ENCODE peak calls at places on chromosomes 1 and 21, in eight cellular contexts. One of them, this sample, is unnamed. For H3K9me3, the result is how much of the 10 kb centered on the place peaks cover.

GRCh38 chr21:29661672-29662442 is 277.9 kb downstream of the GRIK1 start:
- DNase-seq in left lung: no peak
- DNase-seq in neural progenitor cell: no peak
- DNase-seq in right lobe of liver: no peak
- DNase-seq in tibial artery: no peak
- DNase-seq in Karpas-422: no peak
- DNase-seq in astrocyte: no peak
- DNase-seq in A549: no peak
- DNase-seq in this sample: no peak

GRCh38 chr1:214108097-214108446 is 120.3 kb downstream of the PROX1 start:
- DNase-seq in astrocyte: peak
- DNase-seq in tibial artery: no peak
- DNase-seq in neural progenitor cell: no peak
- DNase-seq in Karpas-422: no peak
- DNase-seq in right lobe of liver: no peak
- DNase-seq in left lung: no peak
- DNase-seq in A549: no peak
- DNase-seq in this sample: no peak

GRCh38 chr1:116486424-116486823 is 84.4 kb downstream of the CD58 start:
- DNase-seq in right lobe of liver: no peak
- DNase-seq in Karpas-422: no peak
- DNase-seq in left lung: no peak
- DNase-seq in astrocyte: peak
- DNase-seq in tibial artery: no peak
- DNase-seq in A549: no peak
- DNase-seq in neural progenitor cell: no peak
- DNase-seq in this sample: no peak

GRCh38 chr1:230077436-230078221 is 10.6 kb downstream of the GALNT2 start:
- DNase-seq in neural progenitor cell: no peak
- DNase-seq in A549: peak
- DNase-seq in right lobe of liver: no peak
- DNase-seq in tibial artery: no peak
- DNase-seq in left lung: no peak
- DNase-seq in Karpas-422: no peak
- DNase-seq in astrocyte: peak
- DNase-seq in this sample: no peak

GRCh38 chr1:61504840-61505239 is 220.1 kb downstream of the TM2D1 start:
- DNase-seq in right lobe of liver: no peak
- DNase-seq in A549: no peak
- DNase-seq in tibial artery: no peak
- DNase-seq in astrocyte: peak
- DNase-seq in neural progenitor cell: no peak
- DNase-seq in left lung: no peak
- DNase-seq in Karpas-422: no peak
- DNase-seq in this sample: no peak

GRCh38 chr21:35854281-35854680 is 206.0 kb downstream of the SETD4 start:
- DNase-seq in neural progenitor cell: no peak
- DNase-seq in Karpas-422: no peak
- DNase-seq in A549: no peak
- DNase-seq in right lobe of liver: no peak
- DNase-seq in left lung: no peak
- DNase-seq in tibial artery: no peak
- DNase-seq in astrocyte: no peak
- DNase-seq in this sample: no peak

GRCh38 chr21:36347278-36347961 is 27.4 kb downstream of the MORC3 start:
- DNase-seq in neural progenitor cell: no peak
- DNase-seq in Karpas-422: no peak
- DNase-seq in left lung: no peak
- DNase-seq in astrocyte: peak
- DNase-seq in tibial artery: no peak
- DNase-seq in A549: no peak
- DNase-seq in right lobe of liver: no peak
- DNase-seq in this sample: no peak

GRCh38 chr1:171663854-171664550 is 11.5 kb upstream of the MYOC start:
- DNase-seq in tibial artery: no peak
- DNase-seq in left lung: no peak
- DNase-seq in Karpas-422: no peak
- DNase-seq in right lobe of liver: no peak
- DNase-seq in astrocyte: no peak
- DNase-seq in neural progenitor cell: no peak
- DNase-seq in A549: no peak
- DNase-seq in this sample: no peak

GRCh38 chr1:201617157-201617556 is 78.2 kb downstream of the NAV1 start:
- DNase-seq in astrocyte: no peak
- DNase-seq in neural progenitor cell: no peak
- DNase-seq in Karpas-422: no peak
- DNase-seq in tibial artery: no peak
- DNase-seq in right lobe of liver: no peak
- DNase-seq in left lung: no peak
- DNase-seq in A549: no peak
- DNase-seq in this sample: no peak

GRCh38 chr1:44294588-44295007 is 60.5 kb downstream of the ERI3 start:
- DNase-seq in left lung: no peak
- DNase-seq in right lobe of liver: no peak
- DNase-seq in neural progenitor cell: peak
- DNase-seq in Karpas-422: peak
- DNase-seq in tibial artery: no peak
- DNase-seq in A549: peak
- DNase-seq in astrocyte: peak
- DNase-seq in this sample: no peak

GRCh38 chr1:39368045-39368444 is 123.4 kb upstream of the BMP8A start:
- DNase-seq in tibial artery: no peak
- DNase-seq in astrocyte: no peak
- DNase-seq in A549: no peak
- DNase-seq in left lung: no peak
- DNase-seq in Karpas-422: no peak
- DNase-seq in neural progenitor cell: no peak
- DNase-seq in right lobe of liver: no peak
- DNase-seq in this sample: no peak

GRCh38 chr1:221053889-221054288 is 174.6 kb downstream of the HLX start:
- DNase-seq in Karpas-422: no peak
- DNase-seq in neural progenitor cell: no peak
- DNase-seq in left lung: no peak
- DNase-seq in astrocyte: no peak
- DNase-seq in right lobe of liver: no peak
- DNase-seq in tibial artery: no peak
- DNase-seq in A549: no peak
- DNase-seq in this sample: no peak

GRCh38 chr1:116433283-116434257 is 60.5 kb downstream of the ATP1A1 start:
- DNase-seq in Karpas-422: no peak
- DNase-seq in tibial artery: no peak
- DNase-seq in astrocyte: peak
- DNase-seq in A549: no peak
- DNase-seq in neural progenitor cell: peak
- DNase-seq in left lung: no peak
- DNase-seq in right lobe of liver: peak
- DNase-seq in this sample: no peak

GRCh38 chr21:46118871-46119564 is 21.1 kb downstream of the COL6A2 start:
- DNase-seq in neural progenitor cell: no peak
- DNase-seq in astrocyte: no peak
- DNase-seq in left lung: peak
- DNase-seq in tibial artery: peak
- DNase-seq in right lobe of liver: peak
- DNase-seq in A549: no peak
- DNase-seq in Karpas-422: no peak
- DNase-seq in this sample: no peak

DNA sequence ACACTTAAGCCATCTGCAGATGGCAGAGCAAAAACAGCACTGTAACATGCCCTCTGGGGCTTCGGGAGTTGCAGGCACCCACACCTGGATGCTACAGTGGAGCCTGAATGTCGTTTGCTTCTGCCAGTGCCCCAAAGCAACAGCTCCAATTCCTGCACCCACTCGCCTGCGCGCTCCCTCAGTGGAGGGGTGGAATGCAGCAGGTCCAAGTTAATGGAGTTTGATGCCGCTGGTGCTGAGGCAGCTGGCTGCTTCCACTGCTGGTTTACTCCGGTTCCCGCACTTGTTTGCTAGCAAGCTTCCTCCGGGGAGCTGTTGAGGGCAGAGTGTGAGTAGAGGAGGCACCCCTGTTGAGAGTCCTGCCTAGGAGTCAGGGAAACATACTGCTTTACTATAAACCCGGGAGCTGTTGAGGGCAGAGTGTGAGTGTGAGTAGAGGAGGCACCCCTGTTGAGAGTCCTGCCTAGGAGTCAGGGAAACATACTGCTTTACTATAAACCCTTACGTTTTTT is 584.0 kb upstream of the TMPRSS15 start:
- DNase-seq in tibial artery: no peak
- DNase-seq in neural progenitor cell: no peak
- DNase-seq in astrocyte: no peak
- DNase-seq in Karpas-422: no peak
- DNase-seq in left lung: no peak
- DNase-seq in right lobe of liver: no peak
- DNase-seq in A549: no peak
- DNase-seq in this sample: no peak
- H3K9me3 ChIP-seq in tibial artery: under half
- H3K9me3 ChIP-seq in neural progenitor cell: under half
- H3K9me3 ChIP-seq in astrocyte: under half
- H3K9me3 ChIP-seq in Karpas-422: under half
- H3K9me3 ChIP-seq in left lung: under half
- H3K9me3 ChIP-seq in right lobe of liver: under half
- H3K9me3 ChIP-seq in A549: under half
- H3K9me3 ChIP-seq in this sample: under half

GRCh38 chr21:44741921-44742320 is 30.5 kb upstream of the TSPEAR start:
- DNase-seq in neural progenitor cell: no peak
- DNase-seq in A549: no peak
- DNase-seq in right lobe of liver: no peak
- DNase-seq in tibial artery: no peak
- DNase-seq in Karpas-422: no peak
- DNase-seq in left lung: no peak
- DNase-seq in astrocyte: no peak
- DNase-seq in this sample: no peak

GRCh38 chr21:44738621-44739020 is 27.2 kb upstream of the TSPEAR start:
- DNase-seq in tibial artery: no peak
- DNase-seq in neural progenitor cell: no peak
- DNase-seq in A549: no peak
- DNase-seq in right lobe of liver: peak
- DNase-seq in astrocyte: no peak
- DNase-seq in left lung: no peak
- DNase-seq in Karpas-422: no peak
- DNase-seq in this sample: no peak

GRCh38 chr21:44739316-44739715 is 27.9 kb upstream of the TSPEAR start:
- DNase-seq in tibial artery: no peak
- DNase-seq in neural progenitor cell: no peak
- DNase-seq in astrocyte: no peak
- DNase-seq in right lobe of liver: no peak
- DNase-seq in A549: no peak
- DNase-seq in Karpas-422: no peak
- DNase-seq in left lung: no peak
- DNase-seq in this sample: no peak

GRCh38 chr21:44740721-44741120 is 29.3 kb upstream of the TSPEAR start:
- DNase-seq in astrocyte: no peak
- DNase-seq in left lung: no peak
- DNase-seq in A549: no peak
- DNase-seq in right lobe of liver: no peak
- DNase-seq in neural progenitor cell: no peak
- DNase-seq in Karpas-422: no peak
- DNase-seq in tibial artery: no peak
- DNase-seq in this sample: no peak

DNA sequence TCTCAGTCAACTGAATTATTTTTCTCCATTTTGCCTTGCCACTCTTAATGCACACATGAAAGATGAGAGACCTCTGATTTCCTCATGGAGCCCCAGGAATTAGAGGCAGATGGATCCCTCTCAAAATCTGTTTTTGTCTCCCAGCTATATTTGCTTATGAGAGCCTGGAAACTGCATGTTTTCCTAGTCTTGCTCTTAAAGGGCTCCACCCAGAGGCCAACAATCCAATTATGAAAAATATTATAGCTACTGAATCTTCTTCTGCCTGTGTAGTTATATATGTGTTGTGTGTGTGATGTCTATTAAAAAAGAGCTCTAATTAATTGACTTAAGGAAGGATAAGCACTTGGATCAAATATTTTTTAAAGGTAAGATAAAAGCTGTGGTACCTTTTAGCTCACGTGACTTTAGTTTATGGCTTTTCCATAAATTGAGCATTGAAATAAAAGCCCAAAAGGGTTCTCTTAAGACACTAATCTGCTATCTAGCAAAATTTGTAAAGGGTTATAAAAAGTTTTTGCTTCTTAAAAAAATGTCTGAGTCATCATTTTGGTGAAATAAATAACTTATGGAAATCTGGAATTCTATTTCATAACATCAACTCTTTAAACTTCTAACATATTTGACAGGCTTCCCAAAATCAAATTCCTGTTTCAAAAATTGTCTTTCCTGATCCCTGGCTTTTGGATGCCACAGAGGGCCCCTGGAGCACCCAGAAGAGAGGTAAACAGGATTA is 31.2 kb upstream of the TSPEAR start:
- DNase-seq in left lung: no peak
- DNase-seq in A549: peak
- DNase-seq in tibial artery: no peak
- DNase-seq in right lobe of liver: no peak
- DNase-seq in neural progenitor cell: no peak
- DNase-seq in Karpas-422: peak
- DNase-seq in astrocyte: no peak
- DNase-seq in this sample: no peak
- H3K9me3 ChIP-seq in left lung: under half
- H3K9me3 ChIP-seq in A549: under half
- H3K9me3 ChIP-seq in tibial artery: under half
- H3K9me3 ChIP-seq in right lobe of liver: under half
- H3K9me3 ChIP-seq in neural progenitor cell: under half
- H3K9me3 ChIP-seq in Karpas-422: under half
- H3K9me3 ChIP-seq in astrocyte: under half
- H3K9me3 ChIP-seq in this sample: under half

DNA sequence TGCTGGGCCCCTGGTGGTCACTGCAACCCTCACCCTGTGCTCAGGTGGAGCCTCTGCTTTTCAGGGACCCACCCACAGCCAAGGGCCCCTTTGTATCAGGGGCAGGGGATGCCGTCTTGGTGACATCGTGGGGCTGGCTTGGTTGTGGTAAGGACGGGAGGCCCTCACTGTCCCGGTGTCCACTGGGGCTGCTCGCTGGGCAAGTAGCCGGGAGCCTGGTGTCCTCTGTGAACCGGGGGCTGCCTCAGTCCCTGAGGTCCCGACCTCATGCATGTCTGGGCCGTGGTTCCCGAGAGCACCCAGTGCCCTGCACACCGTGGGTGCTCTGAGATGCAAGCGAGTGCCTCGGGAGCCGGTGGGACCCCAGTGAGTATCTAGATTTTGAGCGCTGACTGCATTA is 56.0 kb upstream of the TTC34 start:
- DNase-seq in Karpas-422: no peak
- DNase-seq in neural progenitor cell: no peak
- DNase-seq in tibial artery: no peak
- DNase-seq in A549: no peak
- DNase-seq in left lung: peak
- DNase-seq in astrocyte: no peak
- DNase-seq in right lobe of liver: peak
- DNase-seq in this sample: no peak
- H3K9me3 ChIP-seq in Karpas-422: under half
- H3K9me3 ChIP-seq in neural progenitor cell: under half
- H3K9me3 ChIP-seq in tibial artery: under half
- H3K9me3 ChIP-seq in A549: under half
- H3K9me3 ChIP-seq in left lung: under half
- H3K9me3 ChIP-seq in astrocyte: under half
- H3K9me3 ChIP-seq in right lobe of liver: under half
- H3K9me3 ChIP-seq in this sample: under half

DNA sequence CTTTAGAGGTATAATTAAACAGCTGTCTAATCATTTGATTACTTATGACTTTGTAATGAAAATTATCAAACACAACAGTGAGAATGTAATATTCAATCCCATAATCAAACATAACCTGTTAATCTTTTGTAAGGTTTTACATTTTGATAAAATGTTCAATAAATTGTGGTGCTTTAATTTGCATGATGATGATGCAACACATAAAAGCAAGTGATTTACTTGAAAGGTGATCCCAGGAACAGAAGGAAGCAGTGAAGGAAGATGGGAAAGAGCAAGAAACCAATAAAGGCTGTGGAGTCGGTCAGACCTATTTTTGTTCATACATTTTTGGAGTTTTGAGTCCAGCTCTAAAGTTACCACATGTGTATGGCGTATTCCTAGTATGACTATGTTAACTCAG is 29.6 kb downstream of the ZNF695 start:
- DNase-seq in A549: no peak
- DNase-seq in astrocyte: no peak
- DNase-seq in Karpas-422: no peak
- DNase-seq in tibial artery: no peak
- DNase-seq in left lung: no peak
- DNase-seq in neural progenitor cell: no peak
- DNase-seq in right lobe of liver: no peak
- DNase-seq in this sample: no peak
- H3K9me3 ChIP-seq in A549: half or more
- H3K9me3 ChIP-seq in astrocyte: under half
- H3K9me3 ChIP-seq in Karpas-422: under half
- H3K9me3 ChIP-seq in tibial artery: under half
- H3K9me3 ChIP-seq in left lung: under half
- H3K9me3 ChIP-seq in neural progenitor cell: under half
- H3K9me3 ChIP-seq in right lobe of liver: under half
- H3K9me3 ChIP-seq in this sample: under half